ENCODE peak calls at places on chromosomes 16 and 17, in four cellular contexts. Z, F, M and A are unnamed samples.

GRCh38 chr17:699350-699749 is 15.3 kb downstream of the VPS53 start:
- DNase-seq in M (no peak), Z (no peak), F (no peak), A (no peak)

GRCh38 chr17:31269597-31269996 is 27.4 kb downstream of the OMG start:
- DNase-seq in F (no peak), M (no peak), Z (no peak), A (peak)

GRCh38 chr16:89478576-89479221 is 11.7 kb downstream of the ANKRD11 start:
- DNase-seq in F (no peak), Z (no peak), M (no peak), A (no peak)

GRCh38 chr16:88344411-88345030 is 38.2 kb upstream of the ZNF469 start:
- DNase-seq in F (no peak), Z (no peak), M (no peak), A (no peak)

GRCh38 chr17:78359216-78359935 is 501 bp downstream of the SOCS3 start:
- DNase-seq in F (peak), M (no peak), Z (no peak), A (peak)

GRCh38 chr17:63535640-63536039 is 12.5 kb downstream of the KCNH6 start:
- DNase-seq in F (no peak), Z (no peak), M (no peak), A (no peak)

GRCh38 chr17:7215652-7216139 is 3.9 kb downstream of the DLG4 start:
- DNase-seq in Z (no peak), F (no peak), M (no peak), A (no peak)

GRCh38 chr17:8144401-8145295 is 7.6 kb downstream of the PER1 start:
- DNase-seq in Z (no peak), F (no peak), M (no peak), A (no peak)

GRCh38 chr17:1298616-1299015 is 19.2 kb downstream of the TRARG1 start:
- DNase-seq in F (no peak), M (no peak), Z (peak), A (peak)

GRCh38 chr16:1163567-1164055 is 10.7 kb downstream of the CACNA1H start:
- DNase-seq in Z (no peak), F (no peak), M (no peak), A (peak)
- H3K4me3 ChIP-seq in Z (no peak), F (no peak), M (no peak), A (no peak)

DNA sequence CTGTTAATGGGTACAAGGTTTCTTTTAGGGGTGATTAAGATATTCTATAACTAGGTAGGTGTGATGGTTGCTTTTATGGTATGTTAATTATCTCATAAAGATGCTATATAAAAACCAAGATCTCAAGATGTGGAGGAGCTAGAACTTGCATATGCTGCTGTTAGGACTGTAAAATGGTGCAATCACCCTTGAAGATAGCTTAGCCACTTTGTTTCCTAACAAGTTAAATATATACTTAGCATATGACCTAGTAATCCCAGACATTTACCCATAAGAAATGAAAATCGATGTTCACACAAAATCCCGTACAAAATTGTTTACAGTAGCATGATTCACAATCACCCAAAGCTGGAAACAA is 25.1 kb downstream of the GGA2 start:
- DNase-seq in F (no peak), M (no peak), Z (no peak), A (no peak)
- H3K4me3 ChIP-seq in F (no peak), M (no peak), Z (no peak), A (no peak)

DNA sequence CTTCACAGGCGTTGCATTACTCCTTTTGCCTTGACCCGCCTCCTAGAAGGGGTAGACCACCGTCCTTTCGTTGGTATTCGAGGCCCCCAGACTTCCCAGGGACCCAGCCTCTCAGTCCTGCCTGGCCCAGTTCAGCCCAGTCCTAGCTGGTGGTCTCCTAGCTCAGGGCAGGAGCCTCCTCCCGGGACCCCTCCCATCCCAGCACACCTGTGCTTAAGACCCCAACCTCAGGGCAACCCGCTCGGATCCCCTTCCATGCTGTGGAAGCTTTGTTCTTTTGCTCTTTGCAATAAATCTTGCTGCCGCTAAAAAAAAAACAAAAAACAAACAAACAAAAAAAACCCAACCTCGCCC is 842 bp downstream of the PYDC1 start:
- DNase-seq in F (no peak), M (no peak), Z (no peak), A (no peak)
- H3K4me3 ChIP-seq in F (peak), M (peak), Z (peak), A (no peak)

DNA sequence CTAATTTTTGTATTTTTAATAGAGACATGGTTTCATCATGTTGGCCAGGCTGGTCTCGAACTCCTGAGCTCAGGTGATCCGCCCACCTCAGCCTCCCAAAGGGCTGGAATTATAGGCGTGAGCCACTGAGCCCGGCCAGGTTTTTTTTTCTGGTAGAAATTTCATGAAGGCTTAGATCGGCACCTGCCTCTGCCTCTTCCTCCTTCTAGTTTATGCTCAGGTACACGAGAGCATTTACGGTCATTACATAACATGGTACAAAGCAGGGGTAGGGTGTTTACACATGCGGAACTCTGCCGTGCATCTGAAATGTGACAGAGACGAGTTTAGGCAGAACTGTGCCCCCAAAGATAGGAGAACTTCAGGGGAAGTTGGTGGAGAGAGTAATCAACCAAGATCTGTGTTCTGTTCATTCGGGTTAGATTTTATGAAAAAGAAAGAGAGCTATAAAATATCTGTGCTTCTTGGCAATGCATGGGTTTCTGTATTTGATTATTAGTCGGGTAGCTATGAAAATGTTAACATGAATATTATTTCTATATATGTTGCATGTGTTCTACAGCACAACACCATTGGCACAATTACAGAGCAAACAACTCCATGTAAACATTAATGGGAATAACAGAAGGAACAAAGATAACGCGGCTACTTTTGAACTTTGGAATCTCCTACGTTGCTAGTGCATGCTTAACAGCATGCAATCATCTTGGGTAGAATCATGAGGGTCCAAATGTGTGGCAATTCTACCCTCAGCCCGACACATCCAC is 23.6 kb upstream of the MAP2K6 start:
- DNase-seq in F (no peak), M (no peak), Z (no peak), A (no peak)
- H3K4me3 ChIP-seq in F (no peak), M (no peak), Z (no peak), A (no peak)

DNA sequence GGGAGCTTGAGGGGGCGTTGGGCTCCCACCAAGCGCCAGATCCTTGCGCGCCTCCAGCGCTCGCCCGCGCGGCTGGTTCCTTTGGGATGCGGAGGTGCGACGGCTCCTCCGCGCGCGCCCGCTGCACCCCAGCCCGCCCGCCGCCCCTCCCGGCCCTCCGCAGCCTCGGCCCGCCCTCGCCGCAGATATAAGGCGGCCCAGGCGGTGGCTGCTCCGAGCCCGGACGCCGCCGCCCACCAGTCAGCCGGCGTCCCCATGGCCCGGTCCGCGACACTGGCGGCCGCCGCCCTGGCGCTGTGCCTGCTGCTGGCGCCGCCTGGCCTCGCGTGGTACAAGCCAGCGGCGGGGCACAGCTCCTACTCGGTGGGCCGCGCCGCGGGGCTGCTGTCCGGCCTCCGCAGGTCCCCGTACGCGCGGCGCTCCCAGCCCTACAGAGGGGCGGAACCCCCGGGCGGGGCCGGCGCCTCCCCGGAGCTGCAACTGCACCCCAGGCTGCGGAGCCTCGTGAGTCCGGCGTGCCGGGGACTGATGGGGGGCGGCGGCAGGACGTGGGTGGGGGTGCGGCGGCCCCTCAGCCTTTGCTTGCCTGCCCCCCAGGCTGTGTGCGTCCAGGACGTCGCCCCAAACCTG is at the start of gene NPB:
- DNase-seq in F (no peak), Z (no peak), M (no peak), A (no peak)
- H3K4me3 ChIP-seq in F (peak), Z (no peak), M (peak), A (peak)

GRCh38 chr17:38418693-38419507 is 9.4 kb upstream of the ARHGAP23 start:
- DNase-seq in M (no peak), F (no peak), Z (no peak), A (no peak)
- H3K4me3 ChIP-seq in M (peak), F (peak), Z (no peak), A (peak)